ENCODE peak calls at places on chromosomes 1 and 21, in six cellular contexts. V is mammary epithelial cell; D is GM23248; G is PC-3; C is effector memory CD4-positive, alpha-beta T cell; F is psoas muscle. E is an unnamed sample. For H3K9me3, the result is how much of the 10 kb centered on the place peaks cover.

GRCh38 chr1:93707956-93708355 is 26.3 kb upstream of the BCAR3 start:
- DNase-seq in V (no peak), D (no peak), G (no peak), C (no peak), F (no peak), E (no peak)

GRCh38 chr1:65177457-65177856 is 29.5 kb downstream of the AK4 start:
- DNase-seq in V (peak), D (peak), G (peak), C (no peak), F (no peak), E (peak)

GRCh38 chr1:36083635-36084501 is at the start of gene TEKT2:
- DNase-seq in V (no peak), D (peak), G (no peak), C (no peak), F (no peak), E (peak)

GRCh38 chr1:2593251-2593878 is 6.8 kb downstream of the PRXL2B start:
- DNase-seq in V (no peak), D (no peak), G (no peak), C (no peak), F (no peak), E (no peak)

GRCh38 chr1:115251856-115252255 is 86.2 kb downstream of the NGF start:
- DNase-seq in V (peak), D (peak), G (peak), C (no peak), F (no peak), E (peak)

GRCh38 chr1:9291914-9292360 is 757 bp upstream of the SPSB1 start:
- DNase-seq in V (peak), D (peak), G (peak), C (no peak), F (peak), E (peak)

GRCh38 chr1:39491146-39491921 is at the start of gene BMP8A:
- DNase-seq in V (peak), D (peak), G (peak), C (peak), F (peak), E (peak)

GRCh38 chr1:24108334-24109165 is 3.4 kb downstream of the MYOM3 start:
- DNase-seq in V (peak), D (peak), G (peak), C (no peak), F (peak), E (peak)

GRCh38 chr1:8818325-8818775 is 910 bp upstream of the RERE start:
- DNase-seq in V (peak), D (peak), G (peak), C (no peak), F (no peak), E (peak)

GRCh38 chr1:9808459-9808858 is 15.3 kb downstream of the CLSTN1 start:
- DNase-seq in V (no peak), D (no peak), G (no peak), C (no peak), F (no peak), E (no peak)

GRCh38 chr1:210236840-210237409 is 4.3 kb downstream of the SERTAD4 start:
- DNase-seq in V (no peak), D (peak), G (no peak), C (no peak), F (peak), E (peak)

GRCh38 chr21:36104306-36105300 is 30.3 kb upstream of the CBR3 start:
- DNase-seq in V (peak), D (peak), G (peak), C (no peak), F (peak), E (peak)

GRCh38 chr21:38170283-38170682 is 86.5 kb upstream of the KCNJ15 start:
- DNase-seq in V (peak), D (peak), G (peak), C (no peak), F (no peak), E (no peak)

GRCh38 chr1:222933273-222933672 is 118.4 kb downstream of the DISP1 start:
- DNase-seq in V (no peak), D (no peak), G (no peak), C (no peak), F (no peak), E (no peak)

GRCh38 chr1:33966346-33967141 is 102.7 kb downstream of the HMGB4 start:
- DNase-seq in V (no peak), D (peak), G (no peak), C (no peak), F (peak), E (peak)

GRCh38 chr1:100351095-100351884 is 1.0 kb upstream of the CDC14A start:
- DNase-seq in V (peak), D (peak), G (peak), C (peak), F (peak), E (peak)

GRCh38 chr1:38125837-38126520 is 79.4 kb upstream of the POU3F1 start:
- DNase-seq in V (peak), D (no peak), G (peak), C (no peak), F (no peak), E (no peak)

GRCh38 chr1:21916447-21917240 is 20.5 kb downstream of the HSPG2 start:
- DNase-seq in V (no peak), D (no peak), G (no peak), C (no peak), F (no peak), E (no peak)

GRCh38 chr1:164771568-164772350 is 212.8 kb downstream of the PBX1 start:
- DNase-seq in V (peak), D (peak), G (peak), C (no peak), F (no peak), E (peak)

DNA sequence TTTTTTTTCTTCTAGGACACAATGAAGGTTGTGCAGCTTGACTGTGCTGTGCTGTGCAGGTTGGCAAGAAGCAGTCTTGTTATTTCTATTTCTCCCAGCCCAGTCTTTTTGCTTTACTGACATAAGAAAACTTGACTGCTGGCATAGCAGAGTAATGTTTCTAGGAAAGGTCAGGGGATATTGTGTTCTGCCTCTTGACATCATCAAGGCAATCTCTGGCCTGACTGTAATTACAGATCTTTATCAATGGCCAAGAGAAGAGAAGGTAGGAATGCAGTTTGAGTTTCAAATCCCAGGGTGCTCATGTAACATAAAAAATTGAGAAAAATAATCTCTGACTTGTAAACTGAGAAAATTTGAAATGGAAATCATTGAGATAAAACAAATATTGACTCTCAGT is 226.3 kb upstream of the ADGRL4 start:
- DNase-seq in V (no peak), D (no peak), G (no peak), C (no peak), F (no peak), E (peak)
- H3K9me3 ChIP-seq in V (under half), D (under half), G (under half), C (under half), F (under half), E (under half)

DNA sequence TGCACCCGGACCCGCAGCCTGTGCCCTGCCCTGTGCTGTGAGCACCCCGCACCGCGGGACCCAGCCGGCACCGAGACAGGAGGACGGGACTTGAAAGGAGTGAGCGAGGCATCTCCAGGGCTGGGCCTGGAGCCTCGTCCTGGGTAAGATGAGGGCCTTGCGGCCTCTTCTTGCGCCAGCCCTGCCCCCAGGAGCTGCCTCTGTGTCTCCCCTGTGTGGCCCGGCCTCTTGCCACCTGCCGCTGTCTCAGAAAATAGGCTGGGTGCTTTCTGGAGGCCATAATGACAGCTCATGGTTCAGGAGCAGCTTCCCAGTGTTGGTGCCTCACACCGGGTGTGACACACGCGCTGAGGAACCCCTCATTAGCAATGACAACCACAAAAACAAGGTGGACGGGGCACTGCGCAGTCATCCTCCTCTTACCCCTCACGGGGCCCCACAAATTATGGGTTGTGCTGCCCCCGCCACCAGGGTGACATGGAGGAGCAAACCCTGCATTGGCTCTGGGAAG is 161.5 kb upstream of the C1orf174 start:
- DNase-seq in V (no peak), D (no peak), G (no peak), C (no peak), F (no peak), E (no peak)
- H3K9me3 ChIP-seq in V (half or more), D (under half), G (under half), C (under half), F (under half), E (under half)

GRCh38 chr1:91828583-91829281 is 57.2 kb downstream of the TGFBR3 start:
- DNase-seq in V (no peak), D (no peak), G (no peak), C (no peak), F (no peak), E (no peak)

GRCh38 chr1:91826248-91826647 is 59.7 kb downstream of the TGFBR3 start:
- DNase-seq in V (no peak), D (no peak), G (no peak), C (no peak), F (no peak), E (no peak)

GRCh38 chr1:91828007-91828321 is 58.0 kb downstream of the TGFBR3 start:
- DNase-seq in V (no peak), D (no peak), G (no peak), C (no peak), F (no peak), E (no peak)

GRCh38 chr1:91826649-91827048 is 59.3 kb downstream of the TGFBR3 start:
- DNase-seq in V (no peak), D (no peak), G (no peak), C (no peak), F (no peak), E (no peak)

GRCh38 chr1:91827094-91828006 is 58.6 kb downstream of the TGFBR3 start:
- DNase-seq in V (peak), D (peak), G (no peak), C (no peak), F (no peak), E (no peak)
- H3K9me3 ChIP-seq in V (under half), D (under half), G (under half), C (under half), F (under half), E (under half)

GRCh38 chr1:80767711-80768110 is 1033.0 kb upstream of the ADGRL2 start:
- DNase-seq in V (no peak), D (no peak), G (no peak), C (no peak), F (no peak), E (no peak)
- H3K9me3 ChIP-seq in V (under half), D (under half), G (under half), C (under half), F (under half), E (under half)

GRCh38 chr1:72693376-72693775 is 411.0 kb upstream of the NEGR1 start:
- DNase-seq in V (no peak), D (no peak), G (no peak), C (no peak), F (no peak), E (no peak)
- H3K9me3 ChIP-seq in V (under half), D (under half), G (under half), C (under half), F (under half), E (under half)

DNA sequence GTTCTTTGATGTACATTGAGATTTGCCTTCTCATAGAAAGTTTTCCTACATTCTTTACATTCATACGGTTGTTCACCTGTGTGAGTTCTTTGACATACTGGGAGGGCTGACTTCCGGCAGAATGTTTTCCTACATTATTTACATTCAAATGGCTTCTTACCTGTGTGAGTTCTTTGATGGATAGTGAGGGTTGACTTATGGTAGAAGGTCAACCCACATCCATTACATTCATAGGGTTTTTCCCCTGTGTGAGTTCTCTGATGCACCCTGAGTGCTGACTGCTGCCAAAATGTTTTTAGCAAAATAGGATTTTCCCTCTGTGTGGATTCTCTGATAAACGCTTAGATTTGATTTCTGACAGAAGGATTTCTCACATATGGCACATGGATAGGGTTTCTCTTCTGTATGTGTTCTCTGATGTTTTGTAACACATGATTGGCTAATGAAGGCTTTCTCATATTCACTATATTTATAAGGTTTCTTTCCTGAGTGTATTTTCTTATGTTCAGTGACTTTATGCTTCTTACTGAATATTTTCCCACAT is 37.7 kb downstream of the JMJD4 start:
- DNase-seq in V (no peak), D (no peak), G (no peak), C (no peak), F (no peak), E (no peak)
- H3K9me3 ChIP-seq in V (under half), D (under half), G (under half), C (under half), F (under half), E (half or more)

GRCh38 chr1:17156108-17156507 is 36.9 kb upstream of the PADI2 start:
- DNase-seq in V (no peak), D (peak), G (no peak), C (no peak), F (no peak), E (no peak)
- H3K9me3 ChIP-seq in V (under half), D (under half), G (under half), C (under half), F (under half), E (under half)

GRCh38 chr1:212903664-212904063 is 45.6 kb downstream of the FLVCR1 start:
- DNase-seq in V (no peak), D (no peak), G (no peak), C (no peak), F (no peak), E (peak)
- H3K9me3 ChIP-seq in V (under half), D (under half), G (under half), C (under half), F (under half), E (under half)

GRCh38 chr1:152159144-152159543 is at the start of gene RPTN:
- DNase-seq in V (no peak), D (peak), G (peak), C (no peak), F (no peak), E (no peak)

GRCh38 chr1:152151646-152152045 is 7.4 kb downstream of the RPTN start:
- DNase-seq in V (no peak), D (peak), G (no peak), C (no peak), F (no peak), E (no peak)

GRCh38 chr1:152148051-152148450 is 11.0 kb downstream of the RPTN start:
- DNase-seq in V (no peak), D (no peak), G (no peak), C (no peak), F (no peak), E (no peak)

GRCh38 chr1:152148991-152149390 is 10.0 kb downstream of the RPTN start:
- DNase-seq in V (no peak), D (peak), G (no peak), C (no peak), F (no peak), E (no peak)

GRCh38 chr1:152153996-152154395 is 5.0 kb downstream of the RPTN start:
- DNase-seq in V (no peak), D (no peak), G (no peak), C (no peak), F (no peak), E (no peak)
- H3K9me3 ChIP-seq in V (under half), D (under half), G (under half), C (under half), F (under half), E (under half)

E was measured in adipocyte.